ENCODE peak calls at places on chromosomes 2 and 18, in six cellular contexts. L is right cardiac atrium, P is uterus, G is tibial artery, A is cardiac muscle cell, Y is PC-9. O is an unnamed sample.
A peak's percentile ranks its signal among the peaks of the same experiment; 100 is the strongest.

GRCh38 chr2:125095826-125096225 is 1070.7 kb downstream of the CNTNAP5 start:
- DNase-seq in P (no peak), L (no peak), Y (no peak), A (peak; percentile 28), G (no peak), O (no peak)

GRCh38 chr2:46010925-46011490 is 286.2 kb upstream of the EPAS1 start:
- DNase-seq in L (no peak), P (no peak), A (peak; percentile 75), G (no peak), Y (no peak), O (no peak)

GRCh38 chr2:95276244-95276887 is 2.1 kb downstream of the PROM2 start:
- DNase-seq in P (peak; percentile 6), A (no peak), L (no peak), G (no peak), Y (no peak), O (no peak)

GRCh38 chr2:190404487-190404886 is 3.7 kb upstream of the MFSD6 start:
- DNase-seq in A (peak; percentile 55), L (no peak), P (no peak), Y (peak; percentile 3), G (no peak), O (peak; percentile 44)

GRCh38 chr2:74204436-74204835 is 6.0 kb downstream of the MTHFD2 start:
- DNase-seq in G (no peak), Y (no peak), A (no peak), L (no peak), P (no peak), O (no peak)

GRCh38 chr2:186889291-186889886 is 40.4 kb upstream of the ZSWIM2 start:
- DNase-seq in A (peak; percentile 79), P (no peak), L (no peak), G (no peak), Y (no peak), O (no peak)

GRCh38 chr18:21085579-21086161 is 25.9 kb downstream of the ROCK1 start:
- DNase-seq in Y (no peak), P (no peak), A (no peak), L (no peak), G (no peak), O (no peak)

GRCh38 chr2:150371066-150371812 is 116.2 kb downstream of the RND3 start:
- DNase-seq in Y (no peak), G (no peak), A (no peak), P (no peak), L (no peak), O (no peak)

GRCh38 chr2:219252900-219253752 is at the start of gene TUBA4B:
- DNase-seq in Y (peak; percentile 63), L (peak; percentile 79), P (no peak), A (no peak), G (no peak), O (peak; percentile 43)

GRCh38 chr2:165777522-165778186 is 16.4 kb downstream of the GALNT3 start:
- DNase-seq in G (no peak), A (no peak), L (no peak), P (no peak), Y (no peak), O (no peak)

GRCh38 chr2:26465266-26465925 is 12.5 kb downstream of the OTOF start:
- DNase-seq in Y (no peak), L (peak; percentile 30), A (no peak), G (no peak), P (no peak), O (peak; percentile 14)

GRCh38 chr2:170525566-170525900 is 189.6 kb upstream of the SP5 start:
- DNase-seq in A (peak; percentile 95), L (peak; percentile 75), Y (peak; percentile 73), G (peak; percentile 93), P (peak; percentile 92), O (peak; percentile 94)

GRCh38 chr18:8933714-8934284 is 168.7 kb upstream of the NDUFV2 start:
- DNase-seq in L (no peak), P (no peak), A (no peak), Y (no peak), G (no peak), O (no peak)

GRCh38 chr18:27954226-27954625 is 222.7 kb downstream of the CDH2 start:
- DNase-seq in G (no peak), Y (no peak), L (no peak), A (peak; percentile 88), P (no peak), O (no peak)

GRCh38 chr2:30527411-30527810 is 80.4 kb downstream of the LCLAT1 start:
- DNase-seq in P (no peak), Y (no peak), G (no peak), A (no peak), L (no peak), O (no peak)

GRCh38 chr18:64972545-64972944 is 778.3 kb upstream of the CDH7 start:
- DNase-seq in Y (no peak), A (no peak), P (no peak), L (no peak), G (no peak), O (no peak)

GRCh38 chr2:65430515-65431416 is 1.6 kb downstream of the SPRED2 start:
- DNase-seq in P (peak; percentile 52), Y (peak; percentile 73), A (peak; percentile 55), G (peak; percentile 57), L (peak; percentile 84), O (peak; percentile 76)

GRCh38 chr2:108923736-108924443 is 65.1 kb downstream of the EDAR start:
- DNase-seq in G (no peak), A (no peak), L (no peak), P (no peak), Y (no peak), O (no peak)

GRCh38 chr2:204129591-204130270 is 193.2 kb downstream of the ICOS start:
- DNase-seq in A (peak; percentile 62), P (no peak), G (no peak), Y (no peak), L (peak; percentile 79), O (no peak)

GRCh38 chr2:106970471-106971261 is 84.7 kb upstream of the ST6GAL2 start:
- DNase-seq in Y (no peak), A (peak; percentile 47), L (no peak), G (no peak), P (no peak), O (no peak)

GRCh38 chr2:75199428-75200011 is at the start of gene TACR1:
- DNase-seq in Y (peak; percentile 54), G (peak; percentile 54), L (peak; percentile 84), P (peak; percentile 54), A (peak; percentile 82), O (peak; percentile 68)

GRCh38 chr2:40027968-40028367 is 248.9 kb upstream of the THUMPD2 start:
- DNase-seq in G (no peak), Y (no peak), P (no peak), A (no peak), L (no peak), O (no peak)

GRCh38 chr2:27613985-27614384 is 14.8 kb downstream of the CCDC121 start:
- DNase-seq in G (no peak), L (no peak), A (no peak), Y (no peak), P (no peak), O (no peak)

GRCh38 chr2:9782197-9782719 is 61.0 kb upstream of the TAF1B start:
- DNase-seq in L (no peak), P (no peak), G (no peak), Y (peak; percentile 57), A (no peak), O (no peak)

GRCh38 chr2:80380767-80381166 is 76.2 kb upstream of the LRRTM1 start:
- DNase-seq in Y (no peak), A (no peak), P (no peak), L (no peak), G (no peak), O (no peak)

GRCh38 chr2:48339451-48339850 is 190.5 kb upstream of the STON1 start:
- DNase-seq in Y (no peak), G (no peak), P (no peak), A (no peak), L (no peak), O (no peak)

GRCh38 chr2:109125595-109126500 is 3.2 kb upstream of the SH3RF3 start:
- DNase-seq in Y (peak; percentile 26), P (no peak), G (no peak), A (peak; percentile 89), L (no peak), O (no peak)

GRCh38 chr2:62724106-62724505 is 18.6 kb downstream of the EHBP1 start:
- DNase-seq in Y (no peak), G (no peak), L (no peak), A (peak; percentile 17), P (no peak), O (no peak)

DNA sequence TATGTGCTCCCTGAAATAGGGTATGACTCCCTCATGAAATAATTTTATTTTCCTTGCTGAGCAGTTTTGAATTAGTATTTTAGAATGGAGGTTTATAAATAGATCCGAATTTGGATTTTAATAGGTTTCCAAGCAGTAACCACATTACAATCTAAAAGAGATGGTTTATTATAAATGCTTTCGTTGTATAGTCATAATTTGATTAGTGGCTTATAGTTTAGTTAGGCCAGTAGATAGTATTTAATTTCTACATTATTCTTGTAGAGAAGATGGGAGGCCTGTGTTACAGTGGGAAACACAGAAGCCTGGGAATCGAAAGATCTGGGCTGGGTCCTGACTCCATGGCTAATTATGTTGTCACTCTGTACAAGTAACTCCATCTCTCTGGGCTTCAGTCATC is 6.7 kb downstream of the CAB39 start:
- DNase-seq in L (no peak), P (no peak), Y (no peak), A (no peak), G (no peak), O (no peak)
- H3K4me1 ChIP-seq in L (peaks cover 17% of the 10 kb centered on the region), P (peaks cover 5% of the 10 kb centered on the region), Y (peaks cover 49% of the 10 kb centered on the region), A (peaks cover 34% of the 10 kb centered on the region), G (no peaks in the 10 kb centered on the region), O (peaks cover 29% of the 10 kb centered on the region)

DNA sequence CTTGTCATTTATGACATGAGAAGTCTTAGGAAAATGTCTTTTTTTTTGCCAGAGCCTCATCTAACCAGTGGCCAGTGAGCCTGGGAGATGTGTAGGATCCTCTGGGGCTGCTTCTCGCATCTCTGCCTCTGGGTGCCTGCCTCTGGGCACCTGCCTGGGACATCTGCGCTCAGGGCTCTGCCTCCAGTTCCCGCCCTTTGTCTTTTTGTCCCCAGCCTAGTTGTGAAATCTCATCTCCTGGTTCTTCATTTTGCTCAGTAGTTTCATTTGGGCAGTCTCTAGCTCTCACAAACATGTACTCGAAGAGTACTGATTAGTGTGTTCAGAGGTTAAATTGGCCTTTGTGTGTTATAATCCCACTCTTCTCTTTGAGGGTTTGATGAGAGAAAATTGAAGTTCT is 92.0 kb downstream of the LTBP1 start:
- DNase-seq in G (no peak), L (no peak), A (no peak), Y (no peak), P (no peak), O (no peak)
- H3K27ac ChIP-seq in G (peak overlapping the region; percentile 69), L (no peak overlapping the region), A (no peak overlapping the region), Y (no peak overlapping the region), P (no peak overlapping the region), O (no peak overlapping the region)

DNA sequence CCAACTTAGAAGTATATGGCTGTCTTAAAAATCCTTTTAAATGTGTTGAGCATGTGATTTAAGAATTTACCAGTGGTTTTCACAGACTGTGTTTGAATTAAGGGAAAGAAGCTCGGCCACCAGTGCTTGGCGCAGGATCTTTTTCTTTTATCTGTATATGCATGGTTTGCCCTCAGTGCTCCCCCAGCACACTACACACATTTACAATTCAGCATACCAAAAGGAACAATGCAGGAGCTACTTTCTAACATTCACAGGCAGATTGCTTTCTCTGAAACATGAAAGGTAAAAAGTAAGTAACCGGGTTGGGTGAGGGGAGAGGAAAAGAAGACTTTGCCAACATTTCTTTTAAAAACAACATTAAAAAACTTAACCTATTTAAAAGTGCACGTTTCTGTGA is 3.9 kb downstream of the SALL3 start:
- DNase-seq in G (no peak), L (no peak), Y (no peak), A (no peak), P (no peak), O (no peak)
- H3K27me3 ChIP-seq in G (no peaks in the 10 kb centered on the region), L (peaks cover 9% of the 10 kb centered on the region), Y (peaks cover 41% of the 10 kb centered on the region), A (peaks cover 75% of the 10 kb centered on the region), P (no peaks in the 10 kb centered on the region), O (peaks cover 87% of the 10 kb centered on the region)

GRCh38 chr2:43221660-43222471 is 4.5 kb downstream of the ZFP36L2 start:
- DNase-seq in P (peak; percentile 94), A (peak; percentile 98), L (peak; percentile 95), G (peak; percentile 92), Y (peak; percentile 90), O (peak; percentile 88)
- H3K4me1 ChIP-seq in P (peaks cover 4% of the 10 kb centered on the region), A (peaks cover 65% of the 10 kb centered on the region), L (peaks cover 17% of the 10 kb centered on the region), G (no peaks in the 10 kb centered on the region), Y (peaks cover 51% of the 10 kb centered on the region), O (peaks cover 51% of the 10 kb centered on the region)

O was measured in adrenal gland.